ENCODE peak calls at places on chromosomes 3 and 15, in seven cellular contexts. I, W, P, Z, J, H and T are unnamed samples.

GRCh38 chr3:4984511-4984864 is 5.3 kb downstream of the BHLHE40 start:
- DNase-seq in I (no peak), W (no peak), P (no peak), Z (no peak), J (no peak), H (no peak), T (no peak)

GRCh38 chr3:171789759-171790505 is 20.4 kb downstream of the PLD1 start:
- DNase-seq in I (no peak), W (no peak), P (no peak), Z (no peak), J (no peak), H (no peak), T (no peak)

GRCh38 chr3:152120606-152121291 is 148.0 kb upstream of the MBNL1 start:
- DNase-seq in I (no peak), W (no peak), P (no peak), Z (no peak), J (no peak), H (no peak), T (no peak)

GRCh38 chr3:57397175-57398026 is 104.9 kb upstream of the ASB14 start:
- DNase-seq in I (no peak), W (no peak), P (peak), Z (peak), J (peak), H (peak), T (peak)

GRCh38 chr15:51227967-51228783 is 110.2 kb downstream of the CYP19A1 start:
- DNase-seq in I (no peak), W (no peak), P (peak), Z (peak), J (peak), H (no peak), T (peak)

GRCh38 chr3:168165390-168166269 is 69.9 kb upstream of the GOLIM4 start:
- DNase-seq in I (no peak), W (peak), P (peak), Z (no peak), J (peak), H (peak), T (peak)

GRCh38 chr3:180284331-180285110 is 247.8 kb upstream of the PEX5L start:
- DNase-seq in I (no peak), W (no peak), P (no peak), Z (no peak), J (no peak), H (no peak), T (no peak)

GRCh38 chr3:124552224-124552623 is 178.0 kb upstream of the UMPS start:
- DNase-seq in I (no peak), W (no peak), P (no peak), Z (no peak), J (no peak), H (no peak), T (no peak)

GRCh38 chr3:10757021-10757820 is 58.8 kb upstream of the SLC6A11 start:
- DNase-seq in I (no peak), W (peak), P (no peak), Z (no peak), J (no peak), H (no peak), T (no peak)

GRCh38 chr15:94677202-94677790 is 445.9 kb downstream of the MCTP2 start:
- DNase-seq in I (no peak), W (no peak), P (no peak), Z (no peak), J (no peak), H (no peak), T (no peak)

GRCh38 chr3:14488286-14489036 is 51.7 kb downstream of the GRIP2 start:
- DNase-seq in I (no peak), W (no peak), P (no peak), Z (no peak), J (no peak), H (no peak), T (no peak)

GRCh38 chr15:62857411-62857853 is 185.1 kb upstream of the TPM1 start:
- DNase-seq in I (no peak), W (no peak), P (no peak), Z (peak), J (no peak), H (no peak), T (no peak)

GRCh38 chr3:140917769-140918168 is 23.9 kb upstream of the SLC25A36 start:
- DNase-seq in I (peak), W (no peak), P (no peak), Z (no peak), J (no peak), H (no peak), T (no peak)

GRCh38 chr3:137582484-137582883 is 181.6 kb upstream of the SOX14 start:
- DNase-seq in I (no peak), W (no peak), P (no peak), Z (no peak), J (no peak), H (no peak), T (no peak)

GRCh38 chr15:83695246-83695645 is 41.3 kb downstream of the ADAMTSL3 start:
- DNase-seq in I (no peak), W (no peak), P (no peak), Z (no peak), J (no peak), H (no peak), T (no peak)

GRCh38 chr3:152121292-152121654 is 147.5 kb upstream of the MBNL1 start:
- DNase-seq in I (no peak), W (no peak), P (no peak), Z (no peak), J (no peak), H (no peak), T (no peak)

GRCh38 chr3:174439621-174440349 is 419.3 kb upstream of the NAALADL2 start:
- DNase-seq in I (no peak), W (no peak), P (no peak), Z (no peak), J (no peak), H (no peak), T (no peak)